ENCODE peak calls at places on chromosomes 2 and 18, in seven cellular contexts. A is A172, H is H7, O is EL, S is DMS 273 treated with DMSO at 0.1 percent for 48 hours, T is Right ventricle myocardium superior, U is posterior vena cava. B is an unnamed sample.

GRCh38 chr2:210475726-210476125 is 833 bp downstream of the LANCL1 start:
- DNase-seq in A (peak; percentile 6), H (no peak), O (no peak), S (no peak), T (no peak), U (no peak), B (no peak)

GRCh38 chr18:22871809-22872525 is 61.2 kb upstream of the RBBP8 start:
- DNase-seq in A (peak; percentile 62), H (peak; percentile 6), O (peak; percentile 36), S (no peak), T (no peak), U (no peak), B (no peak)

GRCh38 chr2:195646424-195646823 is 10.6 kb upstream of the SLC39A10 start:
- DNase-seq in A (no peak), H (peak; percentile 38), O (no peak), S (no peak), T (no peak), U (no peak), B (no peak)

GRCh38 chr18:25510096-25510495 is 158.1 kb upstream of the ZNF521 start:
- DNase-seq in A (no peak), H (no peak), O (no peak), S (no peak), T (no peak), U (no peak), B (no peak)

GRCh38 chr2:19574788-19575260 is 216.4 kb upstream of the OSR1 start:
- DNase-seq in A (peak; percentile 90), H (peak; percentile 5), O (peak; percentile 91), S (no peak), T (peak; percentile 66), U (peak; percentile 90), B (no peak)

GRCh38 chr2:160397530-160397865 is 96.1 kb downstream of the RBMS1 start:
- DNase-seq in A (peak; percentile 45), H (peak; percentile 44), O (peak; percentile 76), S (no peak), T (no peak), U (no peak), B (no peak)

GRCh38 chr2:85032621-85033020 is 61.7 kb downstream of the KCMF1 start:
- DNase-seq in A (peak; percentile 42), H (no peak), O (peak; percentile 56), S (no peak), T (no peak), U (no peak), B (no peak)

GRCh38 chr18:67875936-67876335 is 359.4 kb upstream of the DSEL start:
- DNase-seq in A (no peak), H (no peak), O (peak; percentile 37), S (peak; percentile 74), T (no peak), U (no peak), B (no peak)

GRCh38 chr2:216571909-216572513 is 61.2 kb upstream of the IGFBP2 start:
- DNase-seq in A (no peak), H (no peak), O (no peak), S (no peak), T (no peak), U (no peak), B (no peak)

GRCh38 chr2:70508711-70509462 is 44.7 kb downstream of the TGFA start:
- DNase-seq in A (no peak), H (no peak), O (no peak), S (no peak), T (no peak), U (no peak), B (no peak)

GRCh38 chr18:48228301-48228715 is 180.9 kb downstream of the ZBTB7C start:
- DNase-seq in A (peak; percentile 32), H (no peak), O (no peak), S (no peak), T (peak; percentile 88), U (peak; percentile 91), B (no peak)

B was measured in T-helper 17 cell.